ENCODE peak calls at places on chromosomes 5 and 9, in ten cellular contexts. U, C, A, Q, B, H, Z, J, D and V are unnamed samples.
A peak's percentile ranks its signal among the peaks of the same experiment; 100 is the strongest.

GRCh38 chr5:90557871-90558270 is 726 bp upstream of the ADGRV1 start:
- DNase-seq in Z (no peak), C (no peak), B (no peak), J (no peak), Q (no peak), H (no peak), A (no peak), D (no peak), U (no peak), V (no peak)

GRCh38 chr5:75020016-75020656 is 32.2 kb downstream of the GCNT4 start:
- DNase-seq in Z (no peak), J (no peak), H (no peak), C (no peak), A (no peak), Q (no peak), B (no peak), D (no peak), U (no peak), V (no peak)

GRCh38 chr9:123964756-123965155 is 34.8 kb upstream of the DENND1A start:
- DNase-seq in D (no peak), J (no peak), U (no peak), C (no peak), B (no peak), H (no peak), Z (no peak), Q (no peak), A (no peak), V (no peak)

GRCh38 chr9:34254141-34254913 is 74.7 kb downstream of the KIF24 start:
- DNase-seq in U (peak; percentile 61), C (peak; percentile 51), A (peak; percentile 59), B (no peak), D (peak; percentile 79), Q (no peak), Z (no peak), H (no peak), J (peak; percentile 43), V (peak; percentile 31)

GRCh38 chr5:80246995-80247729 is 8.7 kb downstream of the SERINC5 start:
- DNase-seq in C (peak; percentile 55), H (peak; percentile 44), J (peak; percentile 44), Z (no peak), A (peak; percentile 70), U (peak; percentile 72), Q (no peak), B (peak; percentile 48), D (peak; percentile 91), V (peak; percentile 65)

GRCh38 chr9:106885451-106885850 is 22.5 kb downstream of the ZNF462 start:
- DNase-seq in U (no peak), Q (no peak), A (peak; percentile 67), B (no peak), Z (no peak), C (no peak), D (peak; percentile 95), J (no peak), H (no peak), V (no peak)

GRCh38 chr5:98570010-98570409 is 203.5 kb upstream of the RGMB start:
- DNase-seq in D (peak; percentile 82), Z (no peak), H (no peak), A (no peak), B (no peak), J (no peak), U (no peak), C (no peak), Q (no peak), V (no peak)

GRCh38 chr9:9091387-9091786 is 1291.8 kb upstream of the DMAC1 start:
- DNase-seq in J (no peak), B (no peak), H (no peak), D (no peak), C (no peak), Z (no peak), A (no peak), Q (no peak), U (no peak), V (no peak)

GRCh38 chr5:154267516-154267915 is 77.0 kb downstream of the GALNT10 start:
- DNase-seq in A (no peak), B (peak; percentile 20), H (no peak), Q (no peak), C (no peak), D (no peak), J (no peak), U (no peak), Z (no peak), V (no peak)

GRCh38 chr5:148397968-148398595 is 14.3 kb downstream of the FBXO38 start:
- DNase-seq in U (no peak), H (no peak), J (no peak), A (no peak), D (no peak), C (no peak), Q (no peak), Z (no peak), B (no peak), V (no peak)

GRCh38 chr5:90888511-90889324 is 330.1 kb downstream of the ADGRV1 start:
- DNase-seq in Q (no peak), C (no peak), U (no peak), D (peak; percentile 35), B (no peak), J (no peak), A (peak; percentile 67), H (no peak), Z (no peak), V (peak; percentile 21)

GRCh38 chr5:127518319-127518621 is 830 bp downstream of the PRRC1 start:
- DNase-seq in J (no peak), Z (no peak), H (peak; percentile 23), U (no peak), A (peak; percentile 43), D (peak; percentile 57), Q (peak; percentile 5), C (no peak), B (no peak), V (peak; percentile 81)

GRCh38 chr5:127515693-127516440 is 1.6 kb upstream of the PRRC1 start:
- DNase-seq in J (no peak), B (no peak), A (no peak), D (no peak), H (no peak), U (peak; percentile 59), Z (no peak), C (no peak), Q (no peak), V (no peak)

GRCh38 chr5:127517110-127517479 is 345 bp upstream of the PRRC1 start:
- DNase-seq in B (no peak), D (peak; percentile 23), Q (peak; percentile 1), C (no peak), J (no peak), A (no peak), Z (no peak), U (no peak), H (peak; percentile 2), V (no peak)

GRCh38 chr5:127519527-127519926 is 2.1 kb downstream of the PRRC1 start:
- DNase-seq in C (no peak), B (no peak), H (no peak), U (no peak), Z (no peak), A (no peak), J (no peak), D (peak; percentile 30), Q (no peak), V (no peak)

GRCh38 chr5:127517480-127518318 is at the start of gene PRRC1:
- DNase-seq in B (peak; percentile 68), Z (peak; percentile 95), H (peak; percentile 23), C (peak; percentile 78), U (peak; percentile 90), J (peak; percentile 72), A (peak; percentile 86), D (peak; percentile 81), Q (peak; percentile 69), V (peak; percentile 92)
- TF ChIP-seq POLR2A in B (no peak), Z (no peak), H (peak; percentile 89), C (peak; percentile 79), U (no peak), J (peak; percentile 40), A (peak; percentile 94), D (peak; percentile 73), Q (peak; percentile 81), V (peak; percentile 78)

GRCh38 chr5:54458221-54458620 is 2.7 kb downstream of the HSPB3 start:
- DNase-seq in U (peak; percentile 22), A (no peak), H (no peak), J (no peak), C (no peak), Q (no peak), B (no peak), Z (no peak), D (no peak), V (no peak)

GRCh38 chr5:54454602-54455001 is 897 bp upstream of the HSPB3 start:
- DNase-seq in H (no peak), J (no peak), Z (no peak), Q (no peak), B (no peak), D (no peak), C (no peak), A (no peak), U (no peak), V (no peak)

GRCh38 chr5:54453091-54453490 is 2.4 kb upstream of the HSPB3 start:
- DNase-seq in B (no peak), J (no peak), H (no peak), U (no peak), C (no peak), Q (no peak), D (no peak), Z (no peak), A (no peak), V (no peak)

GRCh38 chr5:54457094-54457531 is 1.6 kb downstream of the HSPB3 start:
- DNase-seq in A (peak; percentile 85), H (no peak), B (no peak), Z (no peak), U (peak; percentile 78), J (peak; percentile 39), D (peak; percentile 90), C (no peak), Q (no peak), V (no peak)

GRCh38 chr5:54455413-54456157 is at the start of gene HSPB3:
- DNase-seq in U (peak; percentile 77), Z (no peak), B (no peak), Q (no peak), H (no peak), J (peak; percentile 25), D (peak; percentile 45), A (no peak), C (peak; percentile 21), V (no peak)
- TF ChIP-seq POLR2A in U (no peak), Z (no peak), B (no peak), Q (no peak), H (no peak), J (no peak), D (no peak), A (no peak), C (no peak), V (no peak)

GRCh38 chr9:136686794-136687711 is at the start of gene AGPAT2:
- DNase-seq in U (peak; percentile 73), D (peak; percentile 36), C (peak; percentile 59), B (peak; percentile 55), H (no peak), A (peak; percentile 70), Q (peak; percentile 95), Z (peak; percentile 95), J (peak; percentile 65), V (peak; percentile 56)
- TF ChIP-seq POLR2A in U (no peak), D (no peak), C (peak; percentile 69), B (no peak), H (peak; percentile 75), A (peak; percentile 82), Q (no peak), Z (peak; percentile 41), J (peak; percentile 21), V (no peak)

DNA sequence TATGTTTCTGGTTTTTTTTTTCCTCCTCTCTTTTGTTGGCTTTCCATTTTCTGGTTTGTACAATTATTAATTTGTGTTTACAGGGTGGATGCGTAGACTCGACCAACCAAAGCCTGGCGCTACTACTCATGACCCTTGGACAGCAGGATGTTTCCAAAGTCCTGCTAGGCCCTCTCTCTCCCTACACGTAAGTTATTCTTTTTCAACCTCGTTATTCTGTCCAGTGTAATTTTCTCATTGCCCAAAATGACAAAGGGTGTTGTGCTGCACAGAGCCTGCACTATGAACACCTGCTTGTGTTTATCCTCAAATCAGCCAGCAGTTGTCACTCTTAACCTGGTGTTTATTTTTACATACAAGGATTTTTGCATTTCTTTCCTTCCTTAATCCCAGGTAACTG is 56.6 kb downstream of the RCL1 start:
- DNase-seq in Z (no peak), U (no peak), J (no peak), H (no peak), D (no peak), Q (no peak), A (no peak), B (no peak), C (no peak), V (no peak)
- TF ChIP-seq POLR2A in Z (no peak), U (no peak), J (no peak), H (no peak), D (no peak), Q (no peak), A (no peak), B (no peak), C (no peak), V (no peak)